ENCODE peak calls at places on chromosome 19, in six cellular contexts. Z, D, E, F, Y and G are unnamed samples.

GRCh38 chr19:42250666-42251531 is 4.0 kb downstream of the ERF start:
- DNase-seq in E (no peak), D (no peak), F (no peak), Y (no peak), Z (peak; percentile 50), G (no peak)

GRCh38 chr19:681029-681626 is 4.9 kb downstream of the FSTL3 start:
- DNase-seq in D (no peak), F (no peak), Y (peak; percentile 93), E (no peak), Z (no peak), G (peak; percentile 94)

GRCh38 chr19:51422053-51422448 is 4.6 kb upstream of the SIGLEC10 start:
- DNase-seq in F (no peak), Z (peak; percentile 59), E (peak; percentile 80), D (peak; percentile 67), Y (peak; percentile 95), G (peak; percentile 89)

GRCh38 chr19:39645800-39646411 is 9.8 kb upstream of the LGALS16 start:
- DNase-seq in E (no peak), F (no peak), Z (peak; percentile 15), Y (peak; percentile 13), D (peak; percentile 17), G (no peak)

GRCh38 chr19:18167975-18168645 is 5.5 kb upstream of the IFI30 start:
- DNase-seq in Y (peak; percentile 80), F (no peak), Z (peak; percentile 16), D (no peak), E (peak; percentile 81), G (peak; percentile 82)

GRCh38 chr19:17683078-17683477 is 5.1 kb downstream of the UNC13A start:
- DNase-seq in Z (no peak), D (no peak), F (no peak), E (no peak), Y (no peak), G (no peak)

GRCh38 chr19:51751655-51752054 is at the start of gene FPR1:
- DNase-seq in E (no peak), Y (no peak), F (no peak), Z (no peak), D (no peak), G (no peak)

GRCh38 chr19:35714601-35715354 is 3.0 kb upstream of the KMT2B start:
- DNase-seq in D (peak; percentile 33), Z (no peak), Y (no peak), F (no peak), E (peak; percentile 61), G (peak; percentile 23)

GRCh38 chr19:2250765-2251576 is 1.8 kb downstream of the AMH start:
- DNase-seq in Z (no peak), F (no peak), E (no peak), Y (no peak), D (no peak), G (no peak)

GRCh38 chr19:39181500-39182173 is 15.1 kb upstream of the NCCRP1 start:
- DNase-seq in E (no peak), Z (no peak), Y (no peak), D (no peak), F (no peak), G (no peak)

GRCh38 chr19:5134683-5135082 is 165.8 kb downstream of the KDM4B start:
- DNase-seq in F (no peak), Y (no peak), E (no peak), Z (no peak), D (no peak), G (no peak)

GRCh38 chr19:5136060-5136855 is 167.3 kb downstream of the KDM4B start:
- DNase-seq in D (no peak), E (no peak), Y (no peak), Z (no peak), F (no peak), G (no peak)

GRCh38 chr19:5132698-5133651 is 164.1 kb downstream of the KDM4B start:
- DNase-seq in D (no peak), Y (no peak), F (no peak), Z (no peak), E (no peak), G (no peak)

GRCh38 chr19:5131866-5132561 is 163.1 kb downstream of the KDM4B start:
- DNase-seq in Y (no peak), Z (no peak), D (no peak), E (no peak), F (no peak), G (no peak)

DNA sequence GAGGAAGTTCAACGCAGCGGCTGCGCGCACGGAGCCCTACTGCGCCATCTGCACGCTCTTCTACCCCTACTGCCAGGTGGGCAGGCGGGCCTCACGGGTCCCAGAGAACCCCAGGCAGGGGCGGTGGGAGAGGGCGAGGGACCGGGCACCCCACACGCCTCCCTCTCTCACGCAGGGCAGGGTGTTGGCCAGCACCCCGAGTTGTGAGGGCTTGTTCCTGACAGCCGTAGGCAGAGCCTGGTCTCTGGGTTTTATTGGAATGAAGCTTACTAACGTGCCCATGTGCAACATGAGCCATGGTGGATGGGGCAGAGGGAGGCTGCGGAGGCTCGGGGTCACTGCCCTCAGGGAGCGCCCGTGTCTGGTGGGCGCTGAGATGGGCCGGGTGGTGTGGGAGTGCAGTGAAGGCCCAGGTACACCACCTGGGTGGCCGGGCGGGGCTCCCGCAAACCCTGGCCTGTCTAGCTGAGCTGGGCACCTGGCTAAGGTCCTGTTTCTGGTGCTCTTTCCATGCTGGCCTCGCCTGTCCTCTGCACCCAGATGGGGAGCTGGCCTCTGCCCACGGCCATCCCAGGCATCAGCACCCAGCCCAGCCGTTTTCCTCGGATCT is 165.2 kb downstream of the KDM4B start:
- DNase-seq in E (no peak), Y (no peak), F (no peak), Z (no peak), D (no peak), G (no peak)
- TF ChIP-seq BHLHE40 in E (no peak), Y (no peak), F (no peak), Z (no peak), D (no peak), G (no peak)

DNA sequence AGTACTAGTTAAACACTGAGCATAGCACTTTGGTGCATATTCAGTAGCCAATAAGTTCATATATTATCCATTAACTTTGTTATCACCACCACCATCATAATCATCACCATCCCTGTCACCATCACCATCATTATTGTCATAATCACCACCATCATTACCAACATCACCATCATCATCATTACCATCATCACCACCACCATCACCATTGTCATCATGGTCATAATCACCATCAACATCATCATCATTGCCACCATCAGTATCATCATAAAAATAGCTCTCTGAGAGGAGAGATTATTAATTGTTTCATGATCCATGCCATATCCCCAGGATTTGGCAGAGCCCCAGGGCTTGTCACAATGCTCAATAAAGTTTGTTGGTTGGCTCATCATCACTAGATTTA is 49.3 kb downstream of the MBD3L1 start:
- DNase-seq in Z (no peak), F (no peak), E (no peak), Y (no peak), D (no peak), G (no peak)
- TF ChIP-seq BHLHE40 in Z (no peak), F (no peak), E (no peak), Y (no peak), D (no peak), G (no peak)

DNA sequence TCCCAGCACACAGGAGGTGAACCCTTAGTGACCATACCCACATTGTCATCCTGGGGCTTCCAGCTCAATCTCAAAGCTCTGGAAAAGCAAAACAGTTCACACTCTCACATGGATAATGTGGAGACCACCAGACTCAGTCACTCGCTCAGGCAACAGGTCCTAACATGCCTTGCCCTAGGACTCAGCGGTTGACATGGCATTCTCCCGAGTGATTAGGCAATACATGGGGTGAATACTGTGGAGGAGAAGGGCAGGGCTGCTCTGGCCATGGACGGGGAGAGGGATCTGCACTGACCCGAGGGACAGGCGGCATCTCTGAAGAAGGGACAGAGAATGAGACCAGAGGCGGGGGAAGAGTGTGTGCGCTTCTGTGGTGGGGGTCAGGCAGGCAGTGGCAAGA is 44.4 kb upstream of the EPHX3 start:
- DNase-seq in E (no peak), D (no peak), Z (no peak), Y (no peak), F (no peak), G (no peak)
- TF ChIP-seq BHLHE40 in E (no peak), D (no peak), Z (no peak), Y (no peak), F (no peak), G (no peak)

DNA sequence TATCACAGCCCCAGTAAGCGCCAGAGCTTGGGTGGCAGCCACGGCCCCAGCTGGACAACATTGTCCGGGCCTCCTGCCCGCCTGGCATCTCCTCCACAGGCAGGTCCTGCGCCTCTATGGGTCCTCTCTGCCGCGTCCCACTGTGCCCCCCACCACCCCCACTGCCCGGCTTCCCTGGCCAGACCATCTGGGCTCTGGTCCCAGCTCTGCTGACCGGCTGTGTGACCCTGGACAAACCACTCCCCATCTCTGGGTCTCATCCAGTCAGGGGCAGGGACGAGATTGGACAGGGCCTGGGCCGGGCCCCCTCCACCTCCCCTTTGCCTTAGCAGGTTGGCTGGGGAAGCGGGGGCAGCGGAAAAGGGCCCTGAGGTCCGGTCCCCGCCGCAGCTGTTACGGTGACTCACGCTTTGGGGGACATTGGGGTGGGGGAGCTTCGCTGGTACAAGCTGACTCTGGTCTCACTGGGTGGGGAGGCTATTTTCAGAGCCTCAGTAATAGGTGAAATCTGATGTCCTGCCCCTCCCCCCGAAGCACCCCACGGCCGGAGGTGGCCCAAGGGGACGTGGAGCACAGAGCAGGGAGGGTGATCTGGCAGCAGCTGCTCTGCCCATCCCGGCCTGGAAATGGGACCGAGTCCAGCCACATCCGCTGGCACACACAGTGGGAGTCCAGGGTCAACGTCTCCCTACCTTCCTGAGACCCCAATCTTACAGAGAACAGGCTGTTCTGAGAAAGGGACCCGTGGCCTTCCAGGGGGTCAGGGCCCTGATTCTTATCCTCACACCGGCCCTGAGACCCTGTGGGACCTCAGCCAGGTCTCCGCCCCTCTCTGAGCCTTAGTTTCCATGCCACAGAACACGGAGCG is 9.1 kb downstream of the NFIC start:
- DNase-seq in D (no peak), E (no peak), Z (peak; percentile 70), Y (peak; percentile 72), F (no peak), G (no peak)
- TF ChIP-seq BHLHE40 in D (no peak), E (no peak), Z (peak; percentile 19), Y (no peak), F (no peak), G (no peak)